ENCODE peak calls at places on chromosome 13, in nine cellular contexts. U is cardiac muscle cell, L is SJSA1, V is aorta, W is hepatocyte, N is ovary, Y is stomach, H is GM23248, R is pancreas. Z is an unnamed sample.

GRCh38 chr13:71860547-71861131 is 6.4 kb downstream of the DACH1 start:
- DNase-seq in U (no peak), R (no peak), V (no peak), N (no peak), H (no peak), W (no peak), L (no peak), Y (no peak), Z (no peak)

GRCh38 chr13:26372747-26373146 is 118.8 kb downstream of the CDK8 start:
- DNase-seq in N (no peak), L (no peak), V (no peak), U (no peak), R (no peak), Y (no peak), H (no peak), W (no peak), Z (no peak)

GRCh38 chr13:31887311-31887710 is 144.3 kb upstream of the FRY start:
- DNase-seq in Y (no peak), U (no peak), L (no peak), R (no peak), H (peak; percentile 84), N (no peak), V (no peak), W (no peak), Z (no peak)

GRCh38 chr13:43411741-43412140 is 375.0 kb downstream of the ENOX1 start:
- DNase-seq in Y (no peak), H (no peak), W (no peak), R (peak; percentile 14), U (no peak), N (peak; percentile 63), L (no peak), V (no peak), Z (no peak)

GRCh38 chr13:33260168-33261098 is 25.1 kb downstream of the STARD13 start:
- DNase-seq in H (peak; percentile 29), L (peak; percentile 56), W (peak; percentile 37), Y (no peak), R (no peak), N (no peak), U (peak; percentile 35), V (no peak), Z (no peak)

GRCh38 chr13:81017525-81018152 is 676.7 kb upstream of the SPRY2 start:
- DNase-seq in W (peak; percentile 77), U (peak; percentile 67), R (no peak), N (no peak), V (no peak), L (peak; percentile 72), Y (no peak), H (peak; percentile 65), Z (no peak)

GRCh38 chr13:46728777-46729176 is 68.2 kb downstream of the ESD start:
- DNase-seq in Y (no peak), U (no peak), L (no peak), R (no peak), V (no peak), N (no peak), W (no peak), H (peak; percentile 28), Z (no peak)

GRCh38 chr13:46605089-46605488 is 52.1 kb downstream of the LRCH1 start:
- DNase-seq in L (no peak), Y (peak; percentile 77), R (no peak), V (no peak), U (no peak), H (no peak), W (no peak), N (no peak), Z (no peak)

GRCh38 chr13:34462843-34463242 is 479.2 kb upstream of the NBEA start:
- DNase-seq in W (no peak), V (no peak), R (no peak), N (no peak), Y (peak; percentile 29), U (no peak), L (peak; percentile 54), H (peak; percentile 82), Z (no peak)

GRCh38 chr13:34020388-34020787 is 202.4 kb downstream of the RFC3 start:
- DNase-seq in L (no peak), H (no peak), N (no peak), V (no peak), R (no peak), W (no peak), Y (no peak), U (no peak), Z (no peak)

GRCh38 chr13:91741925-91742324 is 343.5 kb downstream of the GPC5 start:
- DNase-seq in W (no peak), R (no peak), L (no peak), Y (no peak), H (no peak), V (no peak), N (no peak), U (no peak), Z (no peak)

GRCh38 chr13:102901615-102902305 is 55.9 kb downstream of the ERCC5 start:
- DNase-seq in H (peak; percentile 65), V (no peak), Y (no peak), L (no peak), R (no peak), U (no peak), W (no peak), N (no peak), Z (no peak)

GRCh38 chr13:102902789-102903347 is 57.0 kb downstream of the ERCC5 start:
- DNase-seq in Y (no peak), N (no peak), L (no peak), R (no peak), H (no peak), W (peak; percentile 5), U (peak; percentile 53), V (no peak), Z (no peak)

GRCh38 chr13:102903659-102904407 is 58.0 kb downstream of the ERCC5 start:
- DNase-seq in U (peak; percentile 34), Y (no peak), W (no peak), N (no peak), V (no peak), L (no peak), H (peak; percentile 45), R (no peak), Z (no peak)

GRCh38 chr13:102900193-102900608 is 54.4 kb downstream of the ERCC5 start:
- DNase-seq in L (no peak), U (no peak), R (no peak), H (no peak), Y (no peak), W (peak; percentile 26), N (no peak), V (no peak), Z (no peak)

GRCh38 chr13:102901056-102901455 is 55.2 kb downstream of the ERCC5 start:
- DNase-seq in Y (no peak), R (no peak), U (no peak), N (no peak), V (no peak), H (no peak), W (peak; percentile 21), L (no peak), Z (no peak)
- H3K4me1 ChIP-seq in Y (peaks cover 6% of the 10 kb centered on the region), R (peaks cover 5% of the 10 kb centered on the region), U (peaks cover 7% of the 10 kb centered on the region), N (no peaks in the 10 kb centered on the region), V (no peaks in the 10 kb centered on the region), H (peaks cover 6% of the 10 kb centered on the region), W (peaks cover 14% of the 10 kb centered on the region), L (no peaks in the 10 kb centered on the region), Z (no peaks in the 10 kb centered on the region)

DNA sequence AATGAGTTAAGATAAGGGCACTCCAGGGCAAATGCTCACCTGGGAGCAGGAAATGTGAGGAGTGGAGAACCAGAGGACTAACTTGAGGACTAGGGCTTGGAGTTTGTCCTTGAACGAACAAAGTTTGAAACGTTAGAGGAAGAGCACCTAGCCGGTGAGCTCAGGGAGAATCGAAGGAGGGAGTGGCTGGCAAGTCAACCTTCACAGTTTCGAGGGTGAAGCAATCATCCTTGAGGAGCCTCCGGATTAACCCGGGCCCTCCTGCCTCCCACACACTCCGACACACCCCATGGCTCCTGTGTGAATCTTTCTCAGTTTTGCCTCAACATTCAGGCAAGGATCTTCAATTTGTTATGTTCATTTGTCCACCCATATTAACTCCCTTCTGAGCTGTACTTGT is 58.6 kb downstream of the LMO7 start:
- DNase-seq in N (no peak), V (no peak), H (peak; percentile 41), W (peak; percentile 56), Y (no peak), U (no peak), L (no peak), R (no peak), Z (no peak)
- H3K4me3 ChIP-seq in N (no peak overlapping the region), V (no peak overlapping the region), H (no peak overlapping the region), W (no peak overlapping the region), Y (no peak overlapping the region), U (no peak overlapping the region), L (no peak overlapping the region), R (no peak overlapping the region), Z (no peak overlapping the region)

DNA sequence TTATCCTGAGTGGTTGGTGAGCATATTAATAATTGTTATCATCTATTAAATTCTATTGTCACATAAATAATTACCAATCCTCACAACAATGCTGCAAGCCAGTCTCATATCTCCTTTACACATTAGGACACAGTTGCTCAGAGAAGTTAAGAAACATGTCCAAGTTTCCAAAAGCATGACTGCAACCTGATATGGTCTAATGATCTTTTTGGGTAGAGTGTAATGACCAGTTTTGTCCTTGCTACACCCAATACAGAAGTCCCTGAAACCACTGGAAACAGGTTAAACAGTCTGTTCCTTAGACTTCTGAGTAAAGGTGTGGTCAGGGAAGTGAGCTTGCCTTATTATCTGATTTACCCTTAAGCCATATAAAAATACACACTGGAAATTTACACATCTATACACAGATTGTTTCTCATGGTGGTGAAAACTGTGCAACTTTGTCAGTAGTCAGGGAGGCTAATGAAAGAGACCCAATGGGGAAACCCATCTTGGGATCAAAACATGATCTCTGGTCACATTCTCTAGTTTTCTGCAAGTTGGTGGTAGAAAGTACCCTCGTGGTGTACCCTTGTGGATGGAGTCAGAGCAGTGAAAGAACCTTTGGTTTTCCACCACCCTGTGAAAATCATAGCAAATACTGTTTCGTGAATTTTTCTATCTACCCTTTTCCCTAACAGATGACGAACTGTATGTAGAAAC is 146.0 kb upstream of the KLF12 start:
- DNase-seq in W (no peak), N (no peak), V (no peak), L (no peak), Y (no peak), U (no peak), H (no peak), R (no peak), Z (no peak)
- H3K27ac ChIP-seq in W (no peak overlapping the region), N (no peak overlapping the region), V (no peak overlapping the region), L (no peak overlapping the region), Y (no peak overlapping the region), U (no peak overlapping the region), H (no peak overlapping the region), R (no peak overlapping the region), Z (no peak overlapping the region)

GRCh38 chr13:110443633-110444225 is 117.8 kb downstream of the RAB20 start:
- DNase-seq in N (no peak), W (no peak), L (no peak), Y (no peak), R (no peak), H (no peak), V (no peak), U (no peak), Z (no peak)
- H3K4me1 ChIP-seq in N (peaks cover 4% of the 10 kb centered on the region), W (peaks cover 16% of the 10 kb centered on the region), L (peaks cover 33% of the 10 kb centered on the region), Y (peaks cover 21% of the 10 kb centered on the region), R (no peaks in the 10 kb centered on the region), H (peaks cover 23% of the 10 kb centered on the region), V (no peaks in the 10 kb centered on the region), U (peaks cover 8% of the 10 kb centered on the region), Z (peaks cover 12% of the 10 kb centered on the region)

DNA sequence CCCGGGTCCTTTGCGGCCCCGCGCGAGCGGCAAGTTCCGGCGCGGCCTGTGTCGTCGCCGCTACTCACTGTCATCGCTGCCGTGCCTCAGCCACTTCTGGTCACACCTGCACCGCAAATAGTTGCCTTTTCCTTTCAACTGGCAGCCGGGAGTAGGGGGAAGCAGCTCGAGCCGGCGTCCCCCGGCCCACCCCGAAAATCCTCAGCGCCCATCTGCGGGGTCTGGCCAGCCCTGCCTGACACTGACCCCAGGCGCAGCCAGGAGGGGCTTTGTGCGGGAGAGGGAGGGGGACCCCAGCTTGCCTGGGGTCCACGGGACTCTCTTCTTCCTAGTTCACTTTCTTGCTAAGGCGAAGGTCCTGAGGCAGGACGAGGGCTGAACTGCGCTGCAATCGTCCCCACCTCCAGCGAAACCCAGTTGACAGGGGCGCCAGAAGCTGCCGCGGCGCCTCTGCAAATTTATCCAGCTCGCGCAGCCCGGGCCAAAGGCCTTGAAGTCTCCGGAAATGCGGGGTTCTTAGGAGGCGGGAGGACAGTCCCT is 1.7 kb downstream of the PDX1 start:
- DNase-seq in V (no peak), N (no peak), H (no peak), W (no peak), L (no peak), Y (no peak), R (no peak), U (no peak), Z (no peak)
- H3K4me3 ChIP-seq in V (peak overlapping the region; percentile 34), N (no peak overlapping the region), H (peak overlapping the region; percentile 50), W (peak overlapping the region; percentile 62), L (peak overlapping the region; percentile 16), Y (peak overlapping the region; percentile 40), R (peak overlapping the region; percentile 83), U (peak overlapping the region; percentile 34), Z (peak overlapping the region; percentile 51)

Z was measured in lower lobe of right lung.